ENCODE peak calls at places on chromosomes 13 and 19, in six cellular contexts. R is lower leg skin; D is G401; W is stimulated activated CD4-positive, alpha-beta T cell treated with anti-CD3 and anti-CD28 coated beads, Interleukin-2, amount 100 ng/mL, for 48 hours; X is activated CD4-positive, alpha-beta T cell treated with anti-CD3 and anti-CD28 coated beads, Interleukin-2, amount 50 U/mL, for 24 hours; U is occipital lobe. H is an unnamed sample.

GRCh38 chr13:48942131-48942530 is 33.6 kb upstream of the FNDC3A start:
- DNase-seq in R (no peak), W (no peak), U (no peak), X (no peak), D (no peak), H (no peak)

GRCh38 chr19:57841364-57841763 is 8.3 kb upstream of the ZNF587 start:
- DNase-seq in W (no peak), R (no peak), D (no peak), U (no peak), X (no peak), H (no peak)

GRCh38 chr13:75321084-75321483 is 160.9 kb downstream of the TBC1D4 start:
- DNase-seq in W (no peak), D (no peak), X (no peak), R (no peak), U (no peak), H (no peak)

GRCh38 chr19:50515168-50515561 is 1.5 kb upstream of the ASPDH start:
- DNase-seq in R (no peak), U (no peak), X (no peak), W (no peak), D (no peak), H (no peak)

GRCh38 chr19:28049875-28050274 is 1163.1 kb downstream of the UQCRFS1 start:
- DNase-seq in R (no peak), U (no peak), X (no peak), D (no peak), W (no peak), H (no peak)

GRCh38 chr19:55680339-55681130 is 5.5 kb downstream of the EPN1 start:
- DNase-seq in X (no peak), R (no peak), W (no peak), D (no peak), U (no peak), H (no peak)

GRCh38 chr13:110298566-110299321 is 8.2 kb downstream of the COL4A1 start:
- DNase-seq in W (peak), R (peak), D (no peak), U (no peak), X (no peak), H (no peak)

GRCh38 chr19:43774103-43774939 is 6.5 kb downstream of the KCNN4 start:
- DNase-seq in W (no peak), R (no peak), U (peak), X (no peak), D (peak), H (no peak)

GRCh38 chr13:52405767-52406494 is at the start of gene THSD1:
- DNase-seq in U (peak), D (no peak), W (no peak), R (peak), X (no peak), H (no peak)

GRCh38 chr19:35754365-35755139 is 2.3 kb downstream of the HSPB6 start:
- DNase-seq in D (no peak), X (no peak), W (no peak), R (peak), U (no peak), H (no peak)

GRCh38 chr13:43675577-43675976 is 111.2 kb downstream of the ENOX1 start:
- DNase-seq in U (no peak), W (no peak), R (no peak), X (no peak), D (no peak), H (no peak)

GRCh38 chr19:20079487-20079886 is 1.7 kb downstream of the ZNF90 start:
- DNase-seq in U (no peak), W (no peak), X (no peak), D (no peak), R (no peak), H (no peak)

GRCh38 chr13:26280822-26281221 is 26.9 kb downstream of the CDK8 start:
- DNase-seq in X (no peak), U (no peak), D (no peak), W (no peak), R (no peak), H (no peak)

GRCh38 chr13:101292711-101293110 is 123.6 kb downstream of the NALCN start:
- DNase-seq in U (no peak), W (no peak), X (no peak), D (no peak), R (no peak), H (no peak)

GRCh38 chr13:29861694-29862110 is 11.3 kb upstream of the UBL3 start:
- DNase-seq in U (no peak), W (no peak), R (no peak), D (no peak), X (no peak), H (no peak)

GRCh38 chr13:111158136-111158805 is 43.2 kb downstream of the ARHGEF7 start:
- DNase-seq in X (no peak), D (peak), R (no peak), U (no peak), W (no peak), H (no peak)

GRCh38 chr19:56930647-56931592 is 90.4 kb upstream of the PEG3 start:
- DNase-seq in R (no peak), W (no peak), D (no peak), U (no peak), X (no peak), H (no peak)

GRCh38 chr19:6587093-6587820 is 3.7 kb downstream of the CD70 start:
- DNase-seq in R (peak), X (no peak), W (no peak), D (no peak), U (no peak), H (peak)

GRCh38 chr13:50685491-50685890 is 158.0 kb downstream of the DLEU7 start:
- DNase-seq in D (peak), W (no peak), X (no peak), R (peak), U (peak), H (no peak)

GRCh38 chr13:52599853-52600603 is 42.2 kb upstream of the HNRNPA1L2 start:
- DNase-seq in R (peak), U (no peak), D (peak), X (no peak), W (no peak), H (no peak)

GRCh38 chr13:67557642-67558241 is 327.6 kb upstream of the PCDH9 start:
- DNase-seq in W (no peak), R (no peak), X (no peak), D (no peak), U (no peak), H (no peak)

GRCh38 chr19:29323972-29324680 is 111.2 kb upstream of the UQCRFS1 start:
- DNase-seq in D (no peak), R (peak), X (no peak), W (no peak), U (no peak), H (no peak)

GRCh38 chr19:57099199-57099661 is 20.6 kb upstream of the USP29 start:
- DNase-seq in W (peak), U (peak), D (peak), X (peak), R (peak), H (peak)

GRCh38 chr13:27171244-27171829 is at the start of gene USP12:
- DNase-seq in W (peak), R (no peak), D (no peak), X (peak), U (peak), H (no peak)

GRCh38 chr13:40094056-40094455 is 438.6 kb downstream of the COG6 start:
- DNase-seq in D (no peak), U (no peak), X (no peak), R (no peak), W (no peak), H (no peak)

GRCh38 chr19:54063350-54064078 is at the start of gene VSTM1:
- DNase-seq in D (no peak), U (no peak), X (no peak), R (no peak), W (no peak), H (no peak)

GRCh38 chr19:58393725-58394033 is 1.8 kb upstream of the RNF225 start:
- DNase-seq in W (no peak), U (no peak), X (no peak), R (no peak), D (no peak), H (no peak)

GRCh38 chr13:28568286-28568685 is 73.4 kb upstream of the FLT1 start:
- DNase-seq in X (no peak), R (peak), W (no peak), U (no peak), D (no peak), H (peak)